ENCODE peak calls at places on chromosomes 12 and 14, in nine cellular contexts. V, E, A, Y, F, Z, D, G and L are unnamed samples.

GRCh38 chr12:118360785-118361404 is 11.8 kb downstream of the TAOK3 start:
- DNase-seq in E (no peak), Y (no peak), Z (no peak), D (no peak), V (no peak), F (peak), G (no peak), A (no peak), L (no peak)

GRCh38 chr14:103072595-103073366 is 11.2 kb upstream of the LBHD2 start:
- DNase-seq in E (no peak), Z (no peak), D (no peak), V (peak), Y (no peak), F (no peak), A (no peak), G (no peak), L (no peak)

GRCh38 chr12:40622246-40622838 is 69.9 kb upstream of the CNTN1 start:
- DNase-seq in Z (peak), Y (peak), V (no peak), D (no peak), A (peak), F (peak), G (peak), E (peak), L (no peak)

GRCh38 chr12:131830335-131831020 is 2.3 kb downstream of the MMP17 start:
- DNase-seq in A (peak), Z (peak), E (peak), Y (peak), D (no peak), V (peak), G (peak), F (peak), L (no peak)

GRCh38 chr12:29503283-29503682 is 5.8 kb upstream of the OVCH1 start:
- DNase-seq in E (no peak), Y (no peak), F (no peak), G (no peak), D (no peak), V (no peak), A (no peak), Z (no peak), L (no peak)

GRCh38 chr14:81446279-81447007 is 46.3 kb upstream of the STON2 start:
- DNase-seq in D (no peak), E (no peak), V (no peak), Z (no peak), Y (no peak), A (no peak), F (no peak), G (no peak), L (no peak)

GRCh38 chr14:32329146-32329545 is at the start of gene AKAP6:
- DNase-seq in Y (peak), F (no peak), A (no peak), V (no peak), D (no peak), E (peak), G (no peak), Z (no peak), L (no peak)

GRCh38 chr12:123099556-123100192 is 51.2 kb downstream of the PITPNM2 start:
- DNase-seq in G (no peak), Y (no peak), Z (no peak), D (no peak), V (no peak), A (no peak), F (no peak), E (no peak), L (no peak)

DNA sequence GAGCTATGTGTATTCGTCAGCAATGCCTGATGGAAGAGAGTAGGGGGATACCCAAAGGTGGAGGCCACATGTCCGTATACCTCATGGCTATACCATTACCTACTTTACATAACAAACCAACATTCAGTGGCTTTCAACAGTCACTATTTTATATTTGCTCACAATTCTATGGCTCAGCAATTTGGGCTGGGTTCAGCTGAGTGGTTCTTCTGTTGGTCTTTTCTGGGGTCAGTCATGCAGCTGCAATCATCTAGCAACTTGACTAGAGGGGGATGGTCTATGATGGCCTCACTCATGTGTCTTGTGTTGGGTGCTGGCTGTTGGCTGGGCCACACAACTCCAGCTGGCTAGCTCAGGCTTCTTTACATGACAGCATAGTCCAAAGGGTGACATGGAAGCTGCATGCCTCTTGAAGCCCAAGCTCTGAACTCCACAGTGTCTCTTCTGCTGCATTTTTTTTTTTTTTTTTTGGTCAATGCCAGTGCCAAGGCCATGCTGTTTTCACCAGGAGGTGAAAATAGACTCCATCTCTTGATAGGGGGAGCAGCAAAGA is 53.7 kb downstream of the RIN3 start:
- DNase-seq in G (no peak), D (no peak), Z (no peak), E (no peak), A (no peak), Y (no peak), V (no peak), F (no peak), L (no peak)
- H3K27ac ChIP-seq in G (no peak), D (no peak), Z (no peak), E (no peak), A (no peak), Y (no peak), V (no peak), F (no peak), L (no peak)

DNA sequence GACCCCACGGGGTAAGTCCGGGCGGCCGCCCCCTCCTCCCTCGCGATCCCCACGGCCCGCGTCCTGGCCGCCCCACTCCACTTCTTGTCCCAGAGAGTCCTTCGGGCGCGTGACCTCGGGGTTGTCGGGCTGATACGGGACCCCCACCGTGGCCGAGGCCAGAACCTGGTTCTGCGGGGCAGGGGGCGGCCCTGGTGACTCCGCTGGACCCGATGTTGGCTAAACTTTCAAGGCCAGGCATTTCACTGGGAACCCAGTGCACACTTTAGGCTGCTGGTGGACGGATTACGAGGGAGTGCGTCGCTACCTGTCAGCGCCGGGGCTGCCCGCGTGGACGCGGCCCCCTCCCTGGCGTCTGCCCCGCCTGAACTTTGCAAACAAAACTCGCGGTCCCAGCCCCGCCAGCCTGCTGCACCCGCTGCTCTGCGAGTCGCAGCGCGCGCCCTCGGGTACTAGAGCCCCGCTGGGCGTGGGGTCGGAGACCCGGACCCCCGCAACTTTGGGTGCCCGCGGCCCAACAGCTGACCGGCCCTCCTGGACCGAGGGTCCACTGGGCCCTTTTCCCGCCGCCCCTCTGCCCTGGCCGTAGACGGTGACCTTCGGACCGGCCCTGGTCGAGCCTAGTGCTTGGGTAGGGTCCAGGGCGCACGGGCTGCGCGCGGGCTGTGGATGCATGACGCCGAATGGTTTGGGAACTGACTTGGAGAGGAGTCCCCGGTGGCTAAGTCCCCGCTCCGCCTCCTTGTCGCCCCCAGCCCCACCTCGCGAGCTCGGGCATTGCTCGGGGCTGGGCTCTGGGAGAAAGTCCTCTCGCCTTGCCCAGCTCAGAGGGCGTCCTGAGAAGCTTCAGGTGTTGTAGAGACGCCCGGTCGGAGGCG is 624 bp downstream of the RIN3 start:
- DNase-seq in E (peak), Z (no peak), Y (no peak), D (peak), F (peak), G (no peak), V (peak), A (peak), L (peak)
- H3K27ac ChIP-seq in E (peak), Z (no peak), Y (peak), D (peak), F (peak), G (no peak), V (peak), A (peak), L (peak)

DNA sequence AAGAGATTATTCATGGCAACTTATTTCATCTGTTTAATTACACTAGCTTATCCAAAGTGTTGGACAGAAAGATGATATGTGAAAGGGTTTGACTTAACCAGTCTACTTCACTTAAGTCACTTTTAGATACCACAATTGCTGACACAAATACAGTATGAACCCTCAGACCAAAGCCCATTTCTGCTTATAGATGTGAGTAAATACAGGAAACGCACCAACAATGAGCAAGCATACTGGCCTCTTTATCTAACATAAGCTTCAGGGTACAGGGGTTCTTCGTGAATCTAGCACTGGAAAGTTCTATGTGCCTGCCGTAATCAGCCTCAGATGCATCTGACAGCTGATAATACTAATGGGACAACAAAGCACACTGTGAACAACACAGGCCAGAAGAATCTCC is 209.6 kb downstream of the MED13L start:
- DNase-seq in E (no peak), A (no peak), F (no peak), Z (no peak), G (no peak), D (no peak), Y (no peak), V (no peak), L (no peak)
- H3K27ac ChIP-seq in E (no peak), A (no peak), F (no peak), Z (no peak), G (no peak), D (no peak), Y (peak), V (no peak), L (no peak)

DNA sequence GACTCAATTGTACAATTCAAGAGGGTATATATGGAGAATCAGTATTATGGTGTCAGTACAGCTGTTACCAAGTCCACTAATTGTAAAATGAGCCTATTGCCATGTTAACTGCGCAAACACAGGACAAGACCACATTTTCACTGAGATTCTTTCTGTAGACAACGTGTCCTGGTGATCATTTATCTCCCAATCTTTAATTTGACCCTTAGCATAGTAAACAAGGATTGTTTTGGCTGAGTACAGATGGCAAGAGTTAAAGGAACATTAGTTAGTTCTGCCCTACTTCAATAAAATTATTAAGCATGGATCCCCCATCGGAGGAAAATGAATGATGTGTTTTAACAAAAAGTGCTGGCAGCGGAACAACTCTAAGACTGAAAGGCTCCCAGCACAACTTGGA is 36.1 kb downstream of the SLC15A5 start:
- DNase-seq in F (no peak), G (no peak), V (no peak), A (no peak), D (no peak), E (no peak), Z (no peak), Y (no peak), L (no peak)
- H3K27ac ChIP-seq in F (no peak), G (no peak), V (no peak), A (no peak), D (no peak), E (no peak), Z (no peak), Y (no peak), L (no peak)

GRCh38 chr14:95464103-95464502 is 52.3 kb downstream of the SYNE3 start:
- DNase-seq in V (no peak), G (no peak), A (no peak), D (no peak), E (no peak), Y (no peak), Z (no peak), F (no peak), L (no peak)
- H3K27ac ChIP-seq in V (no peak), G (no peak), A (peak), D (no peak), E (no peak), Y (no peak), Z (peak), F (no peak), L (peak)

GRCh38 chr14:67441672-67442071 is 29.7 kb upstream of the PLEK2 start:
- DNase-seq in A (no peak), V (no peak), D (no peak), G (no peak), Y (no peak), E (no peak), Z (no peak), F (no peak), L (no peak)
- H3K27ac ChIP-seq in A (no peak), V (no peak), D (no peak), G (no peak), Y (no peak), E (no peak), Z (no peak), F (no peak), L (no peak)

GRCh38 chr12:15956413-15957185 is 45.5 kb downstream of the DERA start:
- DNase-seq in Y (no peak), Z (no peak), G (no peak), A (no peak), V (no peak), D (no peak), F (no peak), E (no peak), L (no peak)
- H3K27ac ChIP-seq in Y (no peak), Z (no peak), G (no peak), A (no peak), V (no peak), D (no peak), F (no peak), E (no peak), L (no peak)

GRCh38 chr14:50831704-50832130 is 755 bp upstream of the NIN start:
- DNase-seq in Z (no peak), A (no peak), E (no peak), Y (no peak), G (no peak), V (no peak), F (no peak), D (no peak), L (no peak)

GRCh38 chr14:50830932-50831703 is at the start of gene NIN:
- DNase-seq in E (peak), D (peak), Z (peak), G (peak), Y (peak), A (peak), F (peak), V (peak), L (peak)

GRCh38 chr14:50828738-50829471 is 2.1 kb downstream of the NIN start:
- DNase-seq in E (no peak), D (no peak), V (no peak), G (no peak), Y (no peak), Z (no peak), A (no peak), F (no peak), L (no peak)

GRCh38 chr14:50830044-50830931 is 674 bp downstream of the NIN start:
- DNase-seq in V (peak), D (peak), Y (peak), A (peak), F (peak), E (peak), Z (peak), G (peak), L (peak)

DNA sequence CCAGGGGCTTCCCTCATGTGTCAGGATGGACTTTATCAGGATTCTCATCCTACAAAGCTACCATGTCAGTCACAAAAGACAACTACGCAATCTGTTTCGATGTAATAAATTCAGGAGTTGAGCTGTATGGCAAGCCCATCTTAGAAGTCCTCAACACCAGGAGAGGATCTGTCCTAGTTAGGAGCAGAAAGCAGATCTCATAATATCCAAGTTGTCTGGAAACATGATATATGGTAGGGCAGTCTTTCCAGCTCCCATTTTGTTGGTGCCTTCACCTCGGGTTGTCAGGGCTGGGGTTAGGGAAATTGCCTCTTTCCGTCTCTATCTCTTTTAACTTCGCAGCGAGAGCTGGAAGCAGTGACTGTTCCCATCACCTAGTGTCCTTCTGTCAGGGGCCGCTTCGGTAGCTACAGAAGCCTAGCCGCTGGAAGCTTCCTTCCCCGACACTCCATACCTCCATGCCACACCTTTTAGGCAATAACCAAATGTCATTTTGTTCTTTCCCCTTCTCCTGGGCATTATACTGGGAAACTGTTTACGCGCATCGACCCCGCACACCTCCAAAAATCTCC is 1.4 kb downstream of the NIN start:
- DNase-seq in A (no peak), V (no peak), G (no peak), Z (no peak), Y (peak), E (no peak), F (no peak), D (no peak), L (no peak)
- H3K27ac ChIP-seq in A (peak), V (no peak), G (peak), Z (peak), Y (peak), E (no peak), F (no peak), D (peak), L (peak)

DNA sequence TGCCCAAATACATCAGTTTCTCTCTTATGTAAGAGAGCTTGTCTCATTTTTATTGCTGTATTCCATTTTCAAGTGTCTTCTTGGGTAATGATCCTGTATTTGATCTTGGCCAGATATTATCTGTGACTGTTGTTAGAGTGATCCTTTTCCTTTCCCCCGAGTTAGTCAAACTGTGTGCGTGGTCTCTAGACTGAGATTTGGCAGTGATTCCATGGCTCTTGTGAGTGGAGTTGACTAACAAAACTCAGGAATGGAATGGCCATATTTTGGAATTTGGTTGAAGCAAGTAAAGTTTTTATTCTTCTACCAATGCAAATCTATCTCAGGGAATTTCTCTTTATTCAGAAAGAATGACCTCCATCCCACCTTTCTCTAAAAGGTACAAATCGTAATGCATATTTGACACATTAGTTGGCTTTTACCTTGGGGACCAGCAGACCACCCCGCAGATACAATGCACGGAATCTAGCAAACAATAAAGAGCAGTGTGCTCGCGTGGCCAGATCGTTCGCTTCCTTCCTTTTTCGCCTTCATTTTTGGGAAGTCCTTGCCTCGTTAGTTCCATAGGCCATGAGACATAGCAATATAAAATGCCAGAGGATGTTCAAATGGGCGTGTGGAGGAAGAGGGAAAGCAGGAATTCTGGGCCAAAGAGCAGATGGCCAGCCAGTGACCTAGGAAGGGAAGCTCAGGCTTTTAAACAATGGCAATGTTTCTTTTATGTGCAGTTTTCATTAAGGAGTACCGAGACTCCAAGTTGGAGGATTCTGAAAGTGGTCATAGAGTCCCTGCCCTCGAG is 24.4 kb downstream of the ETV6 start:
- DNase-seq in Y (no peak), V (no peak), E (no peak), A (no peak), G (no peak), F (no peak), D (no peak), Z (no peak), L (no peak)
- H3K27ac ChIP-seq in Y (no peak), V (no peak), E (no peak), A (no peak), G (no peak), F (no peak), D (no peak), Z (no peak), L (no peak)